ENCODE peak calls at places on chromosomes 2 and 18, in nine cellular contexts. P is heart left ventricle, B is A673, V is astrocyte, F is esophagus squamous epithelium, E is left ventricle myocardium inferior, C is K562, S is upper lobe of right lung, T is Peyer's patch. M is an unnamed sample.

GRCh38 chr2:186440506-186440905 is 45.6 kb upstream of the ZC3H15 start:
- DNase-seq in P (no peak), B (no peak), V (no peak), F (no peak), E (no peak), C (no peak), S (no peak), T (no peak), M (no peak)

GRCh38 chr18:24176727-24177416 is 38.0 kb downstream of the CABYR start:
- DNase-seq in P (peak; percentile 56), B (peak; percentile 74), V (no peak), F (no peak), E (peak; percentile 42), C (peak; percentile 58), S (peak; percentile 67), T (peak; percentile 85), M (no peak)

GRCh38 chr2:237244976-237245646 is 159.4 kb downstream of the COPS8 start:
- DNase-seq in P (no peak), B (no peak), V (peak; percentile 79), F (no peak), E (no peak), C (no peak), S (no peak), T (no peak), M (no peak)

GRCh38 chr2:213157242-213157641 is 5.8 kb upstream of the IKZF2 start:
- DNase-seq in P (no peak), B (no peak), V (no peak), F (no peak), E (no peak), C (no peak), S (no peak), T (no peak), M (no peak)

GRCh38 chr2:192072778-192073177 is 122.0 kb downstream of the TMEFF2 start:
- DNase-seq in P (no peak), B (no peak), V (no peak), F (no peak), E (no peak), C (no peak), S (no peak), T (no peak), M (no peak)

GRCh38 chr2:239288237-239288636 is 112.6 kb downstream of the HDAC4 start:
- DNase-seq in P (no peak), B (no peak), V (no peak), F (no peak), E (no peak), C (no peak), S (no peak), T (no peak), M (no peak)

GRCh38 chr2:164126960-164127359 is 391.2 kb upstream of the FIGN start:
- DNase-seq in P (no peak), B (no peak), V (peak; percentile 15), F (no peak), E (no peak), C (no peak), S (no peak), T (no peak), M (no peak)

GRCh38 chr2:212723226-212723625 is 184.6 kb upstream of the ERBB4 start:
- DNase-seq in P (no peak), B (no peak), V (peak; percentile 76), F (no peak), E (no peak), C (no peak), S (no peak), T (no peak), M (no peak)

GRCh38 chr2:174400853-174401252 is 5.3 kb downstream of the SCRN3 start:
- DNase-seq in P (no peak), B (no peak), V (no peak), F (no peak), E (no peak), C (no peak), S (no peak), T (no peak), M (no peak)

GRCh38 chr2:64797881-64798590 is 144.3 kb upstream of the SERTAD2 start:
- DNase-seq in P (no peak), B (peak; percentile 44), V (peak; percentile 88), F (no peak), E (no peak), C (no peak), S (no peak), T (no peak), M (no peak)

GRCh38 chr2:129061079-129061785 is 742.6 kb upstream of the HS6ST1 start:
- DNase-seq in P (no peak), B (no peak), V (peak; percentile 88), F (no peak), E (no peak), C (peak; percentile 7), S (no peak), T (no peak), M (no peak)

GRCh38 chr2:85888745-85889647 is at the start of gene ST3GAL5:
- DNase-seq in P (peak; percentile 91), B (peak; percentile 93), V (peak; percentile 78), F (peak; percentile 56), E (peak; percentile 94), C (peak; percentile 95), S (peak; percentile 98), T (peak; percentile 96), M (peak; percentile 51)

GRCh38 chr18:57915241-57915640 is 112.1 kb upstream of the ATP8B1 start:
- DNase-seq in P (no peak), B (no peak), V (peak; percentile 22), F (no peak), E (no peak), C (no peak), S (no peak), T (no peak), M (no peak)
- H3K27ac ChIP-seq in P (no peak overlapping the region), B (no peak overlapping the region), V (no peak overlapping the region), F (no peak overlapping the region), E (no peak overlapping the region), C (no peak overlapping the region), S (no peak overlapping the region), T (no peak overlapping the region), M (no peak overlapping the region)

DNA sequence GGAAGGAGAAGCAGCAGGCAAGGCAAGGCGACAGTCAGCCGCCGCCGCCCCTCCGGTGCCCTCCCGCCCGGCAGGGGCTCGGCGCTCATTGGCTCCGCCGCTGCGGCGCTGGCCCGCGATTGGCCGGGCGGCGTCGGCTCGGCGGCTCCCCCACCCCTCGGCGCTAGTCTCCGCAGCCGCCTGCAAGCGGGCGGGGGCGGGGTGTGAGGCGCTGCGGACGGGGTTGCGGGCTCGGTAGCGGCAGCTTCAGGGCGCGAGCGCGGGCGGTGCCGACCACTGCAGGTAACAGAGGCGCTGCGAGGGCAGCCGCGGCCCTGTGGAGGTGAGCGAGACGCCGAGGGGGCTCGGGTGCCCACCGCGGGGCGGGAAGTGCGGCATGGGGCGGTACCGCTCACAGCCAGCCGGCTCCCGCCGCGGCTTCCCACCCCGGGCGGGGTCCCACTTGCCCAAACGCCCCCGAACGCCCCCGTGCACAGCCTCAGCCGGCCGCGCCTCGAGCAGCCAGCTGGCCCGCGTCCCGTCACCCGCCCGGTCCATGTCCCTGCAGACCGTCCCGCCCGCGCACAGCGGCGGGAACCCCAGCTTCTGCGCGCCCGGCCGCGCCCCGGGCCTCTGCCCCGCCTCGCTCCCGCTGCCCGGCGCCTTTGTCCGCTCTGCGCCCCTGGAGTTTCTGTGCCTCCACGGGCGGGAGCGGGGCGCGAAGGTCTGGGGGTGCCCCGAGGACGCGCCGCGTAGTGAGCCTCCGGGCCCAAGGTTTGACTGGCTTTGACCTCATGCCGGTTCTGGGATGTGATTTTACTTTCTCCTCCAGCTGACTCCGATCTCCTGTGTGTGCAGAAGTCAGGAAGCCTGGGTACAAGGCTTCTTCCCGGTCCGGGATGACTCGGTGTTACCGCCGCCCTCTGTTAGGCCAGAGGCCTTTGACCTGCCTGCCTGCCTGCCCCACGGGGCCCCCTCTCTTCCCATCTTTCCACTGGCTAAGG is at the start of gene SANBR:
- DNase-seq in P (peak; percentile 88), B (peak; percentile 95), V (peak; percentile 63), F (peak; percentile 38), E (peak; percentile 87), C (peak; percentile 95), S (peak; percentile 94), T (peak; percentile 92), M (peak; percentile 25)
- TF ChIP-seq CTCF in P (no peak), B (no peak), V (no peak), F (no peak), E (peak; percentile 14), C (no peak), S (no peak), T (no peak), M (no peak)

DNA sequence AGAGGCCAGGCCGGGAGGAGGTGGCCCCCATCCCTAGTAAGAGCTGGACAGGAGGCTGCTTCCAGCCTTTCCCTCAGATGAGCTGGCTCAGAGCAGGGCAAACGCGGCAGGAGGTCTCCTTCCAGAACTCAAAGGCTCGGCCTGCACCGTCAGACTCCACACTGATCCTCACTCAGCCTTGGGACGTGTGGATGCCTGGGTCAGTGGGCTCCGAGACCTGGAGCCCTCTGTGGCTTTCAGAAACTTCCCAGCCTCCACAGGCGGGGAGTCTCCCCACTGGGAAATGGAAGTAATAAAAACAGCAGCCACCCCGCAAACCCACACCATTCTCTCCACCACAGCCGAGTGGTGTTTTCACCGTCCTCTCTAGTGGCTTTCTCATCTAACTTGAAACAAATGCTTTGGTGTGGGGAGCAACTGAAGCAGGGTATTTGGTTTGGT is 54.3 kb downstream of the INPP5D start:
- DNase-seq in P (no peak), B (no peak), V (no peak), F (no peak), E (no peak), C (no peak), S (peak; percentile 40), T (no peak), M (no peak)
- H3K4me1 ChIP-seq in P (peaks cover 9% of the 10 kb centered on the region), B (no peaks in the 10 kb centered on the region), V (no peaks in the 10 kb centered on the region), F (no peaks in the 10 kb centered on the region), E (peaks cover 13% of the 10 kb centered on the region), C (no peaks in the 10 kb centered on the region), S (no peaks in the 10 kb centered on the region), T (no peaks in the 10 kb centered on the region), M (no peaks in the 10 kb centered on the region)

GRCh38 chr2:42920446-42921161 is 128.2 kb upstream of the HAAO start:
- DNase-seq in P (no peak), B (no peak), V (no peak), F (no peak), E (no peak), C (no peak), S (no peak), T (no peak), M (no peak)

GRCh38 chr2:42918671-42919335 is 126.4 kb upstream of the HAAO start:
- DNase-seq in P (no peak), B (no peak), V (no peak), F (no peak), E (no peak), C (no peak), S (no peak), T (no peak), M (no peak)

GRCh38 chr2:42916394-42916793 is 124.0 kb upstream of the HAAO start:
- DNase-seq in P (no peak), B (no peak), V (no peak), F (no peak), E (no peak), C (no peak), S (no peak), T (peak; percentile 13), M (no peak)

GRCh38 chr2:42917374-42918017 is 125.1 kb upstream of the HAAO start:
- DNase-seq in P (peak; percentile 77), B (peak; percentile 92), V (peak; percentile 82), F (no peak), E (no peak), C (peak; percentile 46), S (peak; percentile 44), T (peak; percentile 84), M (no peak)

DNA sequence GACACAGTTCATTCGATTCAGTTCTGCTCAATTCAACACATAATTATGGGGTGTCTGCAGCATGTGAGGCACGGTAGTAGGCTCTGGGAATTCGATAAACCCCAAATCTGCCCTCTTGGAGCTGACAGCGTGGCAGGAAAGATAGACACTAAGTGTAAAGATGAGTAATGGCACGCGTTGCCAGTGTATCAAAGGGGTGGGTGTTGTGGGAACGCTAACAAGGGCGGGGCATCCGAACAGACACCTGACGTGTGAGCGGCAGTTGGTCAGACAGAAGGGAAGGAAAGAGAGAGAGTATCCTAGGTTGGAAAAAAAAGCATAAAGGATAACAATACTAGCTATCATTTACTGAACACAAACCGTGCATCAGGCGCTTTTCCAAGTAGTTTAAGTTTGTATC is 125.7 kb upstream of the HAAO start:
- DNase-seq in P (no peak), B (no peak), V (no peak), F (no peak), E (no peak), C (no peak), S (peak; percentile 37), T (no peak), M (no peak)
- H3K27ac ChIP-seq in P (no peak overlapping the region), B (no peak overlapping the region), V (no peak overlapping the region), F (peak overlapping the region; percentile 68), E (peak overlapping the region; percentile 52), C (no peak overlapping the region), S (peak overlapping the region; percentile 59), T (peak overlapping the region; percentile 19), M (no peak overlapping the region)